ENCODE peak calls at places on chromosome 7, in six cellular contexts. U is PC-3, G is HCT116, E is MM.1S, P is hepatocyte, L is H1. C is an unnamed sample.

GRCh38 chr7:22147113-22147512 is 201.4 kb upstream of the CDCA7L start:
- DNase-seq in U (no peak), G (no peak), E (no peak), P (no peak), L (no peak), C (no peak)

GRCh38 chr7:86600506-86601290 is 43.0 kb upstream of the GRM3 start:
- DNase-seq in U (no peak), G (no peak), E (no peak), P (peak; percentile 4), L (no peak), C (no peak)

GRCh38 chr7:93717217-93717900 is 142.8 kb upstream of the CALCR start:
- DNase-seq in U (peak; percentile 45), G (no peak), E (no peak), P (no peak), L (no peak), C (peak; percentile 3)

GRCh38 chr7:93036807-93037206 is 81.0 kb downstream of the SAMD9 start:
- DNase-seq in U (peak; percentile 17), G (no peak), E (peak; percentile 86), P (no peak), L (no peak), C (no peak)

GRCh38 chr7:117750612-117751563 is 122.4 kb downstream of the CTTNBP2 start:
- DNase-seq in U (peak; percentile 48), G (no peak), E (peak; percentile 61), P (peak; percentile 54), L (no peak), C (peak; percentile 69)

GRCh38 chr7:94973844-94974243 is 66.5 kb downstream of the PPP1R9A start:
- DNase-seq in U (no peak), G (no peak), E (no peak), P (no peak), L (no peak), C (no peak)

GRCh38 chr7:68425377-68425776 is 1172.9 kb upstream of the AUTS2 start:
- DNase-seq in U (no peak), G (no peak), E (no peak), P (no peak), L (no peak), C (no peak)

GRCh38 chr7:104943502-104944343 is 70.3 kb upstream of the KMT2E start:
- DNase-seq in U (no peak), G (peak; percentile 94), E (peak; percentile 95), P (peak; percentile 73), L (no peak), C (no peak)

GRCh38 chr7:27693794-27694193 is 31.1 kb upstream of the HIBADH start:
- DNase-seq in U (no peak), G (no peak), E (no peak), P (no peak), L (no peak), C (peak; percentile 44)

GRCh38 chr7:45709168-45710034 is 135.2 kb downstream of the ADCY1 start:
- DNase-seq in U (no peak), G (no peak), E (no peak), P (no peak), L (no peak), C (peak; percentile 2)

GRCh38 chr7:30984359-30985107 is 20.8 kb downstream of the GHRHR start:
- DNase-seq in U (peak; percentile 69), G (peak; percentile 34), E (no peak), P (no peak), L (peak; percentile 76), C (peak; percentile 64)

GRCh38 chr7:157825325-157825724 is 488.5 kb downstream of the DNAJB6 start:
- DNase-seq in U (peak; percentile 37), G (no peak), E (no peak), P (no peak), L (no peak), C (no peak)

GRCh38 chr7:157826566-157826965 is 489.8 kb downstream of the DNAJB6 start:
- DNase-seq in U (no peak), G (no peak), E (no peak), P (no peak), L (no peak), C (no peak)

GRCh38 chr7:157824011-157824818 is 487.4 kb downstream of the DNAJB6 start:
- DNase-seq in U (no peak), G (no peak), E (no peak), P (no peak), L (no peak), C (no peak)

GRCh38 chr7:157822688-157823031 is 485.9 kb downstream of the DNAJB6 start:
- DNase-seq in U (no peak), G (no peak), E (no peak), P (no peak), L (no peak), C (no peak)

GRCh38 chr7:157824819-157825121 is 488.0 kb downstream of the DNAJB6 start:
- DNase-seq in U (no peak), G (no peak), E (no peak), P (no peak), L (no peak), C (no peak)
- H3K9me3 ChIP-seq in U (no peaks in the 10 kb centered on the region), G (no peaks in the 10 kb centered on the region), E (no peaks in the 10 kb centered on the region), P (no peaks in the 10 kb centered on the region), L (no peaks in the 10 kb centered on the region), C (peaks cover 3% of the 10 kb centered on the region)

GRCh38 chr7:126163647-126164046 is 1089.1 kb downstream of the GRM8 start:
- DNase-seq in U (no peak), G (no peak), E (no peak), P (no peak), L (no peak), C (no peak)

GRCh38 chr7:126166645-126167044 is 1086.1 kb downstream of the GRM8 start:
- DNase-seq in U (no peak), G (no peak), E (no peak), P (no peak), L (no peak), C (no peak)
- TF ChIP-seq EZH2 in U (no peak), G (no peak), E (no peak), P (no peak), L (no peak), C (no peak)

DNA sequence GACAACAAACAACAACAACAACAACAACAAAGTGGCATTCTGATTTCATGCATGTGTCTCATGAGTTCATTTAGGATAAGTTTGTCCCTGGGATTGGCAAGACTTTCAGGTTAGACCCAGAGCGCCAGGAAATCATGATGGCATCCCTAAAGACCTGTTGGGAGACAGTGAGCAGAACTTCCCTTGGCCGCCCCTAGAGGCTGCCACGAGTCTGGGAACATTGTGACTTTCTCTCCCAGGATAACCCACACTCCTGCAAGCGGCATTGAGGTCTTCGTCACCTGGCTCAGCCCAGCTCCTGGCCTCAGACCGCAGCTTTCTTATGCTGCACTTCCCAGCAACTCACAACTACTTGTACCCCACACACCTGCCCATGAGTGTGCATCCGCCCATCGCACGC is 80.5 kb upstream of the RNF32 start:
- DNase-seq in U (peak; percentile 23), G (no peak), E (no peak), P (no peak), L (peak; percentile 21), C (no peak)
- TF ChIP-seq CTCF in U (peak; percentile 47), G (peak; percentile 71), E (peak; percentile 3), P (peak; percentile 7), L (peak; percentile 73), C (no peak)

GRCh38 chr7:157609516-157609915 is 272.7 kb downstream of the DNAJB6 start:
- DNase-seq in U (no peak), G (no peak), E (no peak), P (no peak), L (no peak), C (no peak)
- H3K9me3 ChIP-seq in U (no peaks in the 10 kb centered on the region), G (no peaks in the 10 kb centered on the region), E (no peaks in the 10 kb centered on the region), P (no peaks in the 10 kb centered on the region), L (no peaks in the 10 kb centered on the region), C (no peaks in the 10 kb centered on the region)

GRCh38 chr7:19107392-19108147 is 9.9 kb downstream of the TWIST1 start:
- DNase-seq in U (peak; percentile 33), G (no peak), E (peak; percentile 14), P (peak; percentile 51), L (no peak), C (peak; percentile 70)
- TF ChIP-seq EZH2 in U (no peak), G (no peak), E (no peak), P (peak; percentile 85), L (peak; percentile 41), C (peak; percentile 95)

GRCh38 chr7:17965600-17965999 is 25.3 kb upstream of the SNX13 start:
- DNase-seq in U (peak; percentile 78), G (no peak), E (no peak), P (no peak), L (no peak), C (peak; percentile 64)

GRCh38 chr7:17966706-17967105 is 26.4 kb upstream of the SNX13 start:
- DNase-seq in U (no peak), G (no peak), E (no peak), P (no peak), L (no peak), C (no peak)

GRCh38 chr7:17976952-17977351 is 36.7 kb upstream of the SNX13 start:
- DNase-seq in U (no peak), G (no peak), E (no peak), P (no peak), L (no peak), C (no peak)

GRCh38 chr7:17968791-17969715 is 28.8 kb upstream of the SNX13 start:
- DNase-seq in U (peak; percentile 69), G (no peak), E (no peak), P (no peak), L (no peak), C (no peak)

GRCh38 chr7:17971392-17971791 is 31.1 kb upstream of the SNX13 start:
- DNase-seq in U (peak; percentile 41), G (no peak), E (no peak), P (no peak), L (no peak), C (peak; percentile 50)
- TF ChIP-seq CTCF in U (peak; percentile 57), G (no peak), E (no peak), P (peak; percentile 35), L (no peak), C (no peak)

DNA sequence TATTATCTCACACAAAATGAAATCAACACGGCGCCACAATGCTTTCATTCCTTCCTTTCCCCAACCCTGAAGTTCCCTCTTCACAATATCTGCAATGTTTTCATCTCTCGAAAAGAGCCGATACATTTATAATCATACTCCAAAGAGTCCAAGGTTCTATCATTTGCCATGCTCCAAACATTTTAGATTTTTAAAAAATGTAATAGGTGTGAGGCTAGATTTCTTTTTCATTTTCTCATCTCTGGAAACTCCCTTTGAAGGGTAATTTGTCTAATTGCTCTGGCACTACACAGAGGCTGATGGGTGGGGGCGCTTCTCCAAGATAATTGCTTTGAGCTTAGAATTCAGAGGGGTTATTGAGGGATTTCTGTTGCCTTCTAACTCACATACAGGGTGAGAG is 4.9 kb downstream of the DLX5 start:
- DNase-seq in U (no peak), G (no peak), E (no peak), P (no peak), L (no peak), C (no peak)
- H3K9me3 ChIP-seq in U (no peaks in the 10 kb centered on the region), G (no peaks in the 10 kb centered on the region), E (no peaks in the 10 kb centered on the region), P (no peaks in the 10 kb centered on the region), L (no peaks in the 10 kb centered on the region), C (no peaks in the 10 kb centered on the region)

GRCh38 chr7:1236132-1236655 is 3.5 kb downstream of the UNCX start:
- DNase-seq in U (no peak), G (no peak), E (no peak), P (no peak), L (no peak), C (no peak)

GRCh38 chr7:1236831-1237701 is 4.4 kb downstream of the UNCX start:
- DNase-seq in U (no peak), G (no peak), E (no peak), P (no peak), L (no peak), C (no peak)

GRCh38 chr7:1234049-1234691 is 1.5 kb downstream of the UNCX start:
- DNase-seq in U (no peak), G (no peak), E (no peak), P (no peak), L (no peak), C (no peak)

GRCh38 chr7:1234794-1235500 is 2.3 kb downstream of the UNCX start:
- DNase-seq in U (no peak), G (no peak), E (no peak), P (no peak), L (peak; percentile 49), C (no peak)

GRCh38 chr7:1235501-1236131 is 2.9 kb downstream of the UNCX start:
- DNase-seq in U (no peak), G (no peak), E (no peak), P (no peak), L (no peak), C (no peak)
- TF ChIP-seq EZH2 in U (peak; percentile 96), G (no peak), E (no peak), P (peak; percentile 99), L (peak; percentile 99), C (peak; percentile 12)

C was measured in fibroblast of lung.